ENCODE peak calls at places on chromosomes 12 and 14, in five cellular contexts. A is stomach; I is CD8-positive, alpha-beta T cell; K is suprapubic skin; D is thyroid gland. P is an unnamed sample.

GRCh38 chr14:50388256-50388931 is 8.3 kb downstream of the CDKL1 start:
- DNase-seq in A (peak; percentile 67), I (no peak), K (no peak), D (no peak), P (no peak)

GRCh38 chr14:52590318-52590717 is 37.7 kb downstream of the GPR137C start:
- DNase-seq in A (no peak), K (no peak), D (no peak), I (no peak), P (no peak)

GRCh38 chr12:78376257-78376656 is 488.3 kb upstream of the SYT1 start:
- DNase-seq in D (no peak), A (no peak), K (no peak), I (no peak), P (no peak)

GRCh38 chr12:103779410-103780092 is 61.5 kb downstream of the NT5DC3 start:
- DNase-seq in A (no peak), D (no peak), K (no peak), I (no peak), P (no peak)

GRCh38 chr14:31292962-31293616 is 85.5 kb upstream of the HECTD1 start:
- DNase-seq in I (no peak), K (no peak), A (no peak), D (no peak), P (no peak)

GRCh38 chr12:47995976-47996375 is 8.3 kb downstream of the COL2A1 start:
- DNase-seq in D (no peak), K (peak; percentile 28), I (no peak), A (peak; percentile 65), P (peak; percentile 54)

GRCh38 chr12:69927145-69927544 is 102.1 kb downstream of the MYRFL start:
- DNase-seq in K (no peak), I (no peak), D (no peak), A (no peak), P (no peak)

GRCh38 chr14:39265741-39266588 is 32.2 kb downstream of the MIA2 start:
- DNase-seq in A (no peak), D (no peak), I (no peak), K (no peak), P (no peak)

GRCh38 chr12:104524026-104524425 is 67.3 kb downstream of the CHST11 start:
- DNase-seq in D (no peak), K (no peak), A (no peak), I (no peak), P (no peak)

GRCh38 chr14:92644166-92644565 is 104.3 kb downstream of the LGMN start:
- DNase-seq in D (no peak), A (no peak), K (no peak), I (no peak), P (no peak)

GRCh38 chr12:11769723-11770514 is 120.4 kb downstream of the ETV6 start:
- DNase-seq in A (no peak), D (no peak), K (no peak), I (no peak), P (no peak)

GRCh38 chr12:71636704-71637115 is 26.9 kb downstream of the ZFC3H1 start:
- DNase-seq in A (no peak), I (no peak), D (no peak), K (no peak), P (no peak)

GRCh38 chr12:66152732-66153131 is 17.1 kb downstream of the TMBIM4 start:
- DNase-seq in D (no peak), K (no peak), I (no peak), A (no peak), P (no peak)

GRCh38 chr12:66903782-66904396 is 225.0 kb upstream of the GRIP1 start:
- DNase-seq in A (no peak), I (no peak), K (no peak), D (no peak), P (no peak)

GRCh38 chr12:89117448-89118034 is 234.8 kb downstream of the DUSP6 start:
- DNase-seq in I (no peak), D (peak; percentile 31), A (peak; percentile 74), K (no peak), P (peak; percentile 68)

GRCh38 chr14:104223101-104223809 is 84.9 kb downstream of the KIF26A start:
- DNase-seq in A (no peak), D (no peak), K (no peak), I (no peak), P (peak; percentile 78)

GRCh38 chr12:75889214-75889613 is 142.4 kb downstream of the PHLDA1 start:
- DNase-seq in K (no peak), D (peak; percentile 28), A (no peak), I (no peak), P (no peak)

GRCh38 chr12:53505555-53506449 is 1.5 kb downstream of the NPFF start:
- DNase-seq in A (no peak), D (no peak), I (no peak), K (no peak), P (no peak)

GRCh38 chr14:74609721-74610120 is 2.3 kb downstream of the LTBP2 start:
- DNase-seq in K (no peak), D (no peak), A (no peak), I (no peak), P (no peak)

GRCh38 chr14:74610199-74610865 is 1.7 kb downstream of the LTBP2 start:
- DNase-seq in I (no peak), K (no peak), D (peak; percentile 59), A (no peak), P (no peak)

GRCh38 chr14:74612346-74613021 is 447 bp upstream of the LTBP2 start:
- DNase-seq in I (peak; percentile 90), K (peak; percentile 88), A (peak; percentile 81), D (peak; percentile 86), P (peak; percentile 90)

GRCh38 chr14:74611672-74612345 is at the start of gene LTBP2:
- DNase-seq in A (no peak), D (peak; percentile 79), I (peak; percentile 62), K (no peak), P (no peak)

DNA sequence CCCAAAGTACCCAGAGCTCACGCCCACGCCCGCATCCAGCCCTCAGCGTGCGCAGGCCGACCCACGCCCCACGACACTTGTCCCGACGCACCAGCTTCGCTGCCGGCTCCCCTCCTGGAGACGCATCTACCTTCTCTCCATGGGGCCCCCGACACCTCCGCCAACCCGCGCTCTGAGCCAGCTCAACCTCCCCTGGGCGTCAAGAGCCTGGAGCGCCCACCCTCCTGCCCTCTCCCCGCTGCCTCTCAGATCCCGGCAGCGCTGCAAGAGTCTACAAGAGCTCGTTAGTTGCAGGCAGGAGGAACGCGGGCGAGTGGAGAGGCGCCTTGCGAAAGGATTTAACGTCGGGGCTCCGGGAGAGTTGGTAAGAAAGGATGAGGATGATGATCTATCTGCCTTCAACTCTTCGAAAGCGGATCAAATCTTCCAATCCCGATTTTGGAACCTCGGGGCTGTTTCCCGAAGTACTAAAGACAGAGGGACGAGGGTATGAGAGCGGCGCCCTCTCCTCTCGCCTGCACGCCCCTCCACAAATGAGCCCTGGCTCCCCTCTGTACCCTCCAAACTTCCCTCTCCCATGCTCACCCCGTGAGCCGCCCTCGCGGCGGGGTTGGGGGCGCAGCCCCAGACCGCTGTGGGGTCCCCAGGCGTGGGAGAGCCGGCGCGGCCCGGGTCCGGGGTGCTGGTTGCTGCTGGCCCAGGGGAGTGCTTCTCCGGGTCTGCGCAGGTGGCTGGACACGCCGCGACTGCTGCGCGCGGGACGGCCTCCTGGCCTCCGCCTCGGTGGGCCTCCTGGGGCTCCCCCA is 968 bp downstream of the LTBP2 start:
- DNase-seq in A (no peak), I (no peak), D (peak; percentile 65), K (no peak), P (no peak)
- H3K4me3 ChIP-seq in A (peak overlapping the region; percentile 69), I (peak overlapping the region; percentile 79), D (peak overlapping the region; percentile 53), K (peak overlapping the region; percentile 57), P (peak overlapping the region; percentile 53)

GRCh38 chr12:120774169-120774916 is 48.7 kb downstream of the ACADS start:
- DNase-seq in I (no peak), A (no peak), D (no peak), K (no peak), P (no peak)

GRCh38 chr12:120771097-120771496 is 45.5 kb downstream of the ACADS start:
- DNase-seq in A (no peak), D (no peak), I (no peak), K (no peak), P (peak; percentile 55)

GRCh38 chr12:120775862-120776552 is 50.4 kb downstream of the ACADS start:
- DNase-seq in I (no peak), A (no peak), D (peak; percentile 23), K (no peak), P (no peak)
- TF ChIP-seq CTCF in I (no peak), A (no peak), D (peak; percentile 7), K (no peak), P (peak; percentile 6)

GRCh38 chr12:1305063-1305434 is 289.3 kb downstream of the FBXL14 start:
- DNase-seq in I (no peak), K (no peak), A (no peak), D (no peak), P (no peak)

GRCh38 chr12:1309610-1310009 is 284.8 kb downstream of the FBXL14 start:
- DNase-seq in I (no peak), A (no peak), D (no peak), K (no peak), P (no peak)

GRCh38 chr12:1306817-1307216 is 287.6 kb downstream of the FBXL14 start:
- DNase-seq in D (no peak), A (no peak), I (no peak), K (no peak), P (no peak)

GRCh38 chr12:1307796-1308195 is 286.6 kb downstream of the FBXL14 start:
- DNase-seq in D (no peak), A (no peak), I (no peak), K (no peak), P (no peak)

DNA sequence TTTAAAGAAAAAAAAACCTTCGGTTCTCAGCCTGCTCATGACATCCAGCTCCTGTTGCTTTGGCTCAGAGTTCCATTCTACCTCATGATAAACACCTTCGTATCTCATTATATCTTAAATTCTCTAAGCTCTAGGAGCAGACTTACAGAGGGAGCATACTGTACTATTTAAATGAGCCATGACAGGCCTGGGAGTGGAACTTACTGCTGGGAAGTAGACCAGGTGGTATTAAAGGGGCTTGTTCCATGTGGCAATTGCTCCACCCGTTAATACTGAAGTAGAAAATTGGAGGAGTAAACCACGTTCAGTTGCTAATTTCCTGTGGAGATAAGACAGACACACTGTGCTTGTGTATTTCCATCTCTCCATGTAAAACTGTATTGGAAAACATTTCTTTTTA is 288.3 kb downstream of the FBXL14 start:
- DNase-seq in I (no peak), D (no peak), A (no peak), K (no peak), P (no peak)
- H3K4me1 ChIP-seq in I (no peaks in the 10 kb centered on the region), D (peaks cover 8% of the 10 kb centered on the region), A (peaks cover 30% of the 10 kb centered on the region), K (peaks cover 26% of the 10 kb centered on the region), P (peaks cover 12% of the 10 kb centered on the region)

DNA sequence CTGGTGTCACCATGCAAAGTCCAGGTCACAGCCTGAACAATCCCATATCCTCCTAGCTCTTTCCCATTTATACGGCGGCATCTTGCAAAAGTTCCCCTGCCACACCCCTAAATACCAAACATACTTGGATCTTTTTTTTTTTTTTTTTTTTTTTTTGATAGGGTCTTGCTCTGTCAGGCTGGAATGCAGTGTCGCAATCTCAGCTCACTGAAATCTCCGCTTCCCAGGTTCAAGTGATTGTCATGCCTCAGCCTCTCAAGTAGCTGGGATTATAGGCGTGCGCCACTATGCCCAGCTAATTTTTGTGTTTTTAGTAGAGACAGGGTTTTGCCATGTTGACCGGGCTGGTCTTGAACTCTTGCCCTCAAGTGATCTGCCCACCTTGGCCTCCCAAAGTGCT is 451.3 kb downstream of the GLT1D1 start:
- DNase-seq in K (no peak), A (no peak), I (no peak), D (peak; percentile 21), P (no peak)
- H3K4me3 ChIP-seq in K (no peak overlapping the region), A (no peak overlapping the region), I (no peak overlapping the region), D (no peak overlapping the region), P (no peak overlapping the region)